ENCODE peak calls at places on chromosomes 4 and X, in five cellular contexts. Y is cardiac muscle cell, A is body of pancreas, E is hepatocyte, K is left lung. D is an unnamed sample. For H3K4me1, the result is how much of the 10 kb centered on the place peaks cover.

GRCh38 chr4:13700196-13701140 is 72.9 kb upstream of the BOD1L1 start:
- DNase-seq in Y (peak), A (no peak), E (no peak), K (no peak), D (no peak)

GRCh38 chrX:30577362-30577961 is at the start of gene TASL:
- DNase-seq in Y (no peak), A (no peak), E (no peak), K (no peak), D (no peak)

GRCh38 chr4:94127707-94128328 is 79.8 kb upstream of the SMARCAD1 start:
- DNase-seq in Y (peak), A (no peak), E (peak), K (no peak), D (no peak)

GRCh38 chrX:43269201-43269600 is 386.9 kb upstream of the MAOA start:
- DNase-seq in Y (peak), A (no peak), E (no peak), K (no peak), D (no peak)

GRCh38 chr4:83771113-83771705 is 235.3 kb downstream of the GPAT3 start:
- DNase-seq in Y (peak), A (peak), E (peak), K (peak), D (no peak)

GRCh38 chr4:101222156-101222845 is 125.0 kb downstream of the PPP3CA start:
- DNase-seq in Y (no peak), A (no peak), E (no peak), K (no peak), D (no peak)

GRCh38 chr4:77146426-77147399 is 10.3 kb upstream of the CCNG2 start:
- DNase-seq in Y (no peak), A (no peak), E (peak), K (no peak), D (no peak)

GRCh38 chrX:44267861-44268260 is 75.6 kb downstream of the EFHC2 start:
- DNase-seq in Y (no peak), A (no peak), E (no peak), K (no peak), D (no peak)

GRCh38 chrX:19670854-19671620 is 155.7 kb upstream of the MAP3K15 start:
- DNase-seq in Y (peak), A (no peak), E (peak), K (no peak), D (no peak)

GRCh38 chr4:138907174-138907573 is 108.4 kb upstream of the NOCT start:
- DNase-seq in Y (no peak), A (no peak), E (no peak), K (no peak), D (no peak)

GRCh38 chr4:128364565-128364964 is 77.0 kb upstream of the PGRMC2 start:
- DNase-seq in Y (no peak), A (no peak), E (no peak), K (no peak), D (no peak)

GRCh38 chr4:636628-636950 is 11.2 kb downstream of the PDE6B start:
- DNase-seq in Y (no peak), A (no peak), E (no peak), K (no peak), D (peak)

GRCh38 chr4:8440491-8441311 is at the start of the genes ACOX3 and TRMT44:
- DNase-seq in Y (peak), A (peak), E (peak), K (peak), D (peak)

GRCh38 chr4:8439914-8440490 is 521 bp downstream of the ACOX3 start:
- DNase-seq in Y (peak), A (no peak), E (no peak), K (no peak), D (no peak)

GRCh38 chr4:8441499-8442091 is 1.0 kb downstream of the TRMT44 start:
- DNase-seq in Y (no peak), A (no peak), E (no peak), K (no peak), D (no peak)

GRCh38 chr4:8438743-8439142 is 1.8 kb downstream of the ACOX3 start:
- DNase-seq in Y (no peak), A (peak), E (no peak), K (no peak), D (no peak)

GRCh38 chr4:8439168-8439567 is 1.4 kb downstream of the ACOX3 start:
- DNase-seq in Y (no peak), A (peak), E (no peak), K (no peak), D (no peak)
- H3K4me1 ChIP-seq in Y (half or more), A (half or more), E (under half), K (under half), D (under half)

GRCh38 chr4:118911162-118911791 is 22.6 kb downstream of the SYNPO2 start:
- DNase-seq in Y (peak), A (no peak), E (no peak), K (no peak), D (no peak)

GRCh38 chr4:118904935-118905334 is 16.3 kb downstream of the SYNPO2 start:
- DNase-seq in Y (peak), A (no peak), E (no peak), K (no peak), D (no peak)

GRCh38 chr4:118910221-118910620 is 21.6 kb downstream of the SYNPO2 start:
- DNase-seq in Y (peak), A (no peak), E (no peak), K (no peak), D (no peak)

GRCh38 chr4:118905546-118905945 is 16.9 kb downstream of the SYNPO2 start:
- DNase-seq in Y (peak), A (no peak), E (no peak), K (no peak), D (no peak)

GRCh38 chr4:118909173-118909956 is 20.7 kb downstream of the SYNPO2 start:
- DNase-seq in Y (peak), A (no peak), E (no peak), K (no peak), D (no peak)
- H3K4me1 ChIP-seq in Y (under half), A (under half), E (under half), K (under half), D (under half)

DNA sequence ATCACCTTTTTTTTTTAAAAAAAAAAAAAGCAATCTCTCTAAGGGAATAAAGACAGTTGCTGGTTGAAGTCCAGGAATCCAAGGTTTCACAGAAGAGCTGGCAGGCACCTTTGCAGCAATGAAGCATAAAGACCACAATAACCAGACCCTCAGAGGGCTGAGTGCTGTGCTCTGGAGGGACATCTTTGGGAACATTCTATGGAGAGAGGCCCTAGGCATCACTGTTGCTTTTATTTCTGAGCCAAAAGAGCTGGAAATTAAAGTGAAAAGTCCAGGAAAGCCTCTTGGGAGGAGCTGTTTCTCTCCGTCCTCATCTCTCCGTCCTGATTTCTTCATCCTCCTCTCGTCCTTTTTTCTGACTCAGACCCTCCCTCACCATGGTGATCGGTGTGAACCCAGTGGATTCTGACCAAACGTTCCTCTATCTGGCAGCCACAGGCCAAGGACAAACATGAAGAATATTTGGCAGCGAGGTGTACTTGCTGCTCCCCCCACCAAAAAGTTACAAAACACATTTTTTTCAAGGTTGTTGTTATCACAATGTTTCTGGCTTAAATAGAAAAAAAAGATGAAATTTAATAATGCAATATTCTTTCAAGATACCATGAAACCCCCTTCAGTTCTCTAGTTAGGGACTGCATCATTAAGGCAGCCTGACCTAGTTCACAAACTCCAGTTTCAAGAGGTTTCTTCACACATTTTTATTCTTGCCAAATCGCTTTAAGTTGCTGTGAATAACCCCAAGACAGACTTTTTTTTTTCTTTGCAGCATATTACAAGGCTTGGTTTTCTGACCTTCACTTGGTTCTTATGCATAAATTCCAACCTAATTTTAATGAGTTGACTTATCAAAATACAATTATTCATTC is 80.3 kb downstream of the SCD5 start:
- DNase-seq in Y (peak), A (peak), E (no peak), K (no peak), D (no peak)
- H3K4me1 ChIP-seq in Y (under half), A (under half), E (under half), K (under half), D (under half)

GRCh38 chr4:71206763-71207162 is 132.1 kb upstream of the SLC4A4 start:
- DNase-seq in Y (no peak), A (no peak), E (no peak), K (no peak), D (no peak)
- H3K4me1 ChIP-seq in Y (under half), A (under half), E (under half), K (under half), D (under half)

GRCh38 chr4:98625399-98625798 is 33.0 kb downstream of the TSPAN5 start:
- DNase-seq in Y (no peak), A (no peak), E (no peak), K (no peak), D (no peak)

GRCh38 chr4:98625920-98626319 is 32.5 kb downstream of the TSPAN5 start:
- DNase-seq in Y (no peak), A (no peak), E (no peak), K (no peak), D (no peak)

GRCh38 chr4:98627477-98627876 is 30.9 kb downstream of the TSPAN5 start:
- DNase-seq in Y (peak), A (no peak), E (no peak), K (no peak), D (no peak)

GRCh38 chr4:98627883-98628282 is 30.5 kb downstream of the TSPAN5 start:
- DNase-seq in Y (peak), A (no peak), E (no peak), K (no peak), D (no peak)

DNA sequence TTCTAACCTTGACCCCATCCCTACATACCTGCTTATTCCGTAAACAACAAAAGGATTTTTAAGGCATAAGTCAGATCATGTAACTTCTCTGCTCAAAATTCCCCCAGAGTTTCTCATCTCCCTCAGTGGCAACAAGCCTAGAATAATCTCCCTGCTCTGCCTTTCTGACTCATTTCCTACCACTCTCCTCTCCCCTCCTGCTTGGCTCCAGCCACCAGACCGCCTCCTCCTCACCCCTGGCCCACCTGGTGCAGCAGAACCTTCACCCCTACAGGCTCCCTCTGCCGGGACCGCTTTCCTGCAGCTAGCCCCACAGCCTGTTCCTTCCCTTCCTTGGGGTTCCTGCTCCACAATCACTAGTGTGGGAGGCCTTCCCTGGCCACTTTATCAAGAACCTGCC is 32.1 kb downstream of the TSPAN5 start:
- DNase-seq in Y (peak), A (no peak), E (peak), K (peak), D (no peak)
- H3K4me1 ChIP-seq in Y (under half), A (under half), E (under half), K (under half), D (under half)

GRCh38 chr4:113675731-113676707 is 85.5 kb downstream of the CAMK2D start:
- DNase-seq in Y (peak), A (no peak), E (peak), K (no peak), D (no peak)
- H3K4me1 ChIP-seq in Y (under half), A (under half), E (under half), K (under half), D (under half)

DNA sequence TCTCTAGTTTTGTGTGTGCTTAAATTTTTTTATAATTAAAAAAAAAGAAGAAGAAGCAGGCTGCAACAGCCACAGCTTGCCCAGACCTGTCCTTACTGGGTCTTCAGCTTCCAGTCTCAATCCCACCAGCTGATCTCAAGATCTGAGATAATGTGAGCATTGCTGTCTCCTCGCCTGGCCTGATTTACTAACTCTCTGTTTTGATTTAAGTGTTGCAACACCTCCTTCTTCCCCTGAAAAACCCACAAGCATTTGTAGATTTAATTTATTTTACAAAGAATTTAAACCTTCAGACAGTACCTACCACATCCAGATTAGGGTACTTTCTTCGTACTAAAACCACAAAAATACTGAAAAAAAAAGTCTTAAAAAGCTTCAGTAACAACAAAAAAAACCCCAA is 38.0 kb downstream of the FAM241A start:
- DNase-seq in Y (peak), A (no peak), E (no peak), K (no peak), D (no peak)
- H3K4me1 ChIP-seq in Y (under half), A (under half), E (under half), K (under half), D (under half)

GRCh38 chr4:113452152-113452551 is 309.4 kb downstream of the CAMK2D start:
- DNase-seq in Y (no peak), A (no peak), E (no peak), K (no peak), D (no peak)

GRCh38 chr4:113450681-113451080 is 310.9 kb downstream of the CAMK2D start:
- DNase-seq in Y (no peak), A (no peak), E (no peak), K (no peak), D (no peak)

GRCh38 chr4:113447061-113447460 is 314.5 kb downstream of the CAMK2D start:
- DNase-seq in Y (no peak), A (no peak), E (no peak), K (no peak), D (no peak)

GRCh38 chr4:113447695-113448265 is 313.8 kb downstream of the CAMK2D start:
- DNase-seq in Y (no peak), A (no peak), E (no peak), K (peak), D (no peak)

GRCh38 chr4:113449407-113449974 is 312.0 kb downstream of the CAMK2D start:
- DNase-seq in Y (peak), A (no peak), E (peak), K (no peak), D (no peak)
- H3K4me1 ChIP-seq in Y (under half), A (under half), E (under half), K (under half), D (under half)

DNA sequence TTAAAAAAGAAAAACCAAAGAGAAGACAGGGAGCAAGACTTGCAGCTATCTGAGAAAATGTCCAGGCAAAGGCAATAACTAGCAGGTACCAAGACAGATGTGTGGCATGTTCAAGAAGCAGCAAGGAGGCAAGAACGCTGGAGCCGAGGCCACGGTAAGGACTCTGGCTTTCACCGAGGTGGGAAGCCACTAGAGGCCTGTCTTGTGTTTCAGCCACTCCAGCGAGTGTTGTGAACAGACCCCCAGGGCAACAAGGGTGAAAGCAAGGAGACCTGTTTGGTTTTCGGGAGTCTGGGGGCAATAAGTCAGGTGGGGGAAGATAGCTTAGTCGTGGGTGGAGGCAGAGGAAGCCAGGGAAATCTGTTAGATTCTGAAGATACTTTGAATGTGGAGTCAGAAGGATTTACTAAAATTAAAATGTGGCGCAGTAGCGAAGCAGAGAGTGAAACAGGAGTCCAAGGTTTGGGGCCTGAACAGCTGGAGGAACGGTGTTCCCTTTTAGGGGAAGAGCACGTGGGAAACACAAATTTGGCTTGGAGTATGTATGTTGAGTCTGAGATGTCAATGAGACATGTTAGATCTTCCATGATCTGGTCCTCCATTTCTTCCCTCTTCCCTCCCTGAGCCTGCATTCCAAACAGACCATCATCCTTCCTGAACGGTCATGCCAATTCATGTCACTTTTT is 3.1 kb downstream of the WDR1 start:
- DNase-seq in Y (no peak), A (no peak), E (no peak), K (no peak), D (no peak)
- H3K4me1 ChIP-seq in Y (under half), A (under half), E (under half), K (under half), D (half or more)

GRCh38 chr4:183395395-183395794 is 49.0 kb upstream of the CDKN2AIP start:
- DNase-seq in Y (no peak), A (no peak), E (no peak), K (no peak), D (no peak)

GRCh38 chr4:183398298-183399129 is 45.9 kb upstream of the CDKN2AIP start:
- DNase-seq in Y (peak), A (peak), E (peak), K (peak), D (peak)

GRCh38 chr4:183397741-183398297 is 46.6 kb upstream of the CDKN2AIP start:
- DNase-seq in Y (no peak), A (no peak), E (no peak), K (no peak), D (no peak)

GRCh38 chr4:183394166-183394951 is 50.1 kb upstream of the CDKN2AIP start:
- DNase-seq in Y (no peak), A (no peak), E (no peak), K (no peak), D (no peak)

GRCh38 chr4:183396187-183396738 is 48.2 kb upstream of the CDKN2AIP start:
- DNase-seq in Y (no peak), A (no peak), E (no peak), K (no peak), D (no peak)
- H3K4me1 ChIP-seq in Y (under half), A (under half), E (under half), K (under half), D (under half)

D was measured in CD8-positive, alpha-beta memory T cell.